ENCODE peak calls at places on chromosomes 13 and 19, in eight cellular contexts. One of them, this sample, is unnamed.

GRCh38 chr13:77975358-77976042 is 56.9 kb upstream of the EDNRB start:
- DNase-seq in thoracic aorta: no peak
- DNase-seq in stimulated activated naive B cell treated with anti-CD40 and anti-IgM and Interleukin-4, amounts not matched to agents 10 μg/mL and 1 μg/mL and 100 μg/mL, for 72 hours: no peak
- DNase-seq in cardiac fibroblast: no peak
- DNase-seq in HS-5: no peak
- DNase-seq in omental fat pad: no peak
- DNase-seq in activated naive CD8-positive, alpha-beta T cell treated with anti-CD3 and anti-CD28 coated beads for 36 hours: no peak
- DNase-seq in iPS-NIHi11: no peak
- DNase-seq in this sample: no peak

GRCh38 chr19:442085-442484 is 18.7 kb downstream of the SHC2 start:
- DNase-seq in thoracic aorta: no peak
- DNase-seq in stimulated activated naive B cell treated with anti-CD40 and anti-IgM and Interleukin-4, amounts not matched to agents 10 μg/mL and 1 μg/mL and 100 μg/mL, for 72 hours: no peak
- DNase-seq in cardiac fibroblast: no peak
- DNase-seq in HS-5: no peak
- DNase-seq in omental fat pad: no peak
- DNase-seq in activated naive CD8-positive, alpha-beta T cell treated with anti-CD3 and anti-CD28 coated beads for 36 hours: no peak
- DNase-seq in iPS-NIHi11: no peak
- DNase-seq in this sample: no peak

GRCh38 chr13:74966814-74967213 is 515.2 kb downstream of the TBC1D4 start:
- DNase-seq in thoracic aorta: no peak
- DNase-seq in stimulated activated naive B cell treated with anti-CD40 and anti-IgM and Interleukin-4, amounts not matched to agents 10 μg/mL and 1 μg/mL and 100 μg/mL, for 72 hours: no peak
- DNase-seq in cardiac fibroblast: peak; percentile 78
- DNase-seq in HS-5: no peak
- DNase-seq in omental fat pad: no peak
- DNase-seq in activated naive CD8-positive, alpha-beta T cell treated with anti-CD3 and anti-CD28 coated beads for 36 hours: no peak
- DNase-seq in iPS-NIHi11: no peak
- DNase-seq in this sample: no peak

GRCh38 chr13:39836038-39836437 is 180.6 kb downstream of the COG6 start:
- DNase-seq in thoracic aorta: no peak
- DNase-seq in stimulated activated naive B cell treated with anti-CD40 and anti-IgM and Interleukin-4, amounts not matched to agents 10 μg/mL and 1 μg/mL and 100 μg/mL, for 72 hours: no peak
- DNase-seq in cardiac fibroblast: no peak
- DNase-seq in HS-5: no peak
- DNase-seq in omental fat pad: no peak
- DNase-seq in activated naive CD8-positive, alpha-beta T cell treated with anti-CD3 and anti-CD28 coated beads for 36 hours: no peak
- DNase-seq in iPS-NIHi11: peak; percentile 49
- DNase-seq in this sample: no peak

GRCh38 chr19:14775855-14776254 is 2.5 kb downstream of the ADGRE2 start:
- DNase-seq in thoracic aorta: no peak
- DNase-seq in stimulated activated naive B cell treated with anti-CD40 and anti-IgM and Interleukin-4, amounts not matched to agents 10 μg/mL and 1 μg/mL and 100 μg/mL, for 72 hours: no peak
- DNase-seq in cardiac fibroblast: no peak
- DNase-seq in HS-5: no peak
- DNase-seq in omental fat pad: no peak
- DNase-seq in activated naive CD8-positive, alpha-beta T cell treated with anti-CD3 and anti-CD28 coated beads for 36 hours: no peak
- DNase-seq in iPS-NIHi11: no peak
- DNase-seq in this sample: no peak

GRCh38 chr19:22604571-22605274 is 29.4 kb upstream of the ZNF492 start:
- DNase-seq in thoracic aorta: no peak
- DNase-seq in stimulated activated naive B cell treated with anti-CD40 and anti-IgM and Interleukin-4, amounts not matched to agents 10 μg/mL and 1 μg/mL and 100 μg/mL, for 72 hours: no peak
- DNase-seq in cardiac fibroblast: no peak
- DNase-seq in HS-5: no peak
- DNase-seq in omental fat pad: no peak
- DNase-seq in activated naive CD8-positive, alpha-beta T cell treated with anti-CD3 and anti-CD28 coated beads for 36 hours: no peak
- DNase-seq in iPS-NIHi11: no peak
- DNase-seq in this sample: no peak

GRCh38 chr13:106477303-106477702 is 58.2 kb downstream of the EFNB2 start:
- DNase-seq in thoracic aorta: no peak
- DNase-seq in stimulated activated naive B cell treated with anti-CD40 and anti-IgM and Interleukin-4, amounts not matched to agents 10 μg/mL and 1 μg/mL and 100 μg/mL, for 72 hours: no peak
- DNase-seq in cardiac fibroblast: no peak
- DNase-seq in HS-5: no peak
- DNase-seq in omental fat pad: no peak
- DNase-seq in activated naive CD8-positive, alpha-beta T cell treated with anti-CD3 and anti-CD28 coated beads for 36 hours: no peak
- DNase-seq in iPS-NIHi11: no peak
- DNase-seq in this sample: no peak

GRCh38 chr13:102487330-102487729 is 85.5 kb upstream of the FGF14 start:
- DNase-seq in thoracic aorta: no peak
- DNase-seq in stimulated activated naive B cell treated with anti-CD40 and anti-IgM and Interleukin-4, amounts not matched to agents 10 μg/mL and 1 μg/mL and 100 μg/mL, for 72 hours: no peak
- DNase-seq in cardiac fibroblast: no peak
- DNase-seq in HS-5: no peak
- DNase-seq in omental fat pad: no peak
- DNase-seq in activated naive CD8-positive, alpha-beta T cell treated with anti-CD3 and anti-CD28 coated beads for 36 hours: no peak
- DNase-seq in iPS-NIHi11: no peak
- DNase-seq in this sample: no peak

GRCh38 chr13:27968316-27969072 is 621 bp downstream of the CDX2 start:
- DNase-seq in thoracic aorta: no peak
- DNase-seq in stimulated activated naive B cell treated with anti-CD40 and anti-IgM and Interleukin-4, amounts not matched to agents 10 μg/mL and 1 μg/mL and 100 μg/mL, for 72 hours: no peak
- DNase-seq in cardiac fibroblast: no peak
- DNase-seq in HS-5: no peak
- DNase-seq in omental fat pad: no peak
- DNase-seq in activated naive CD8-positive, alpha-beta T cell treated with anti-CD3 and anti-CD28 coated beads for 36 hours: no peak
- DNase-seq in iPS-NIHi11: no peak
- DNase-seq in this sample: no peak

GRCh38 chr19:5264453-5264852 is 76.2 kb downstream of the PTPRS start:
- DNase-seq in thoracic aorta: no peak
- DNase-seq in stimulated activated naive B cell treated with anti-CD40 and anti-IgM and Interleukin-4, amounts not matched to agents 10 μg/mL and 1 μg/mL and 100 μg/mL, for 72 hours: no peak
- DNase-seq in cardiac fibroblast: no peak
- DNase-seq in HS-5: no peak
- DNase-seq in omental fat pad: no peak
- DNase-seq in activated naive CD8-positive, alpha-beta T cell treated with anti-CD3 and anti-CD28 coated beads for 36 hours: no peak
- DNase-seq in iPS-NIHi11: no peak
- DNase-seq in this sample: no peak

GRCh38 chr19:16457954-16458331 is 13.8 kb downstream of the EPS15L1 start:
- DNase-seq in thoracic aorta: no peak
- DNase-seq in stimulated activated naive B cell treated with anti-CD40 and anti-IgM and Interleukin-4, amounts not matched to agents 10 μg/mL and 1 μg/mL and 100 μg/mL, for 72 hours: no peak
- DNase-seq in cardiac fibroblast: no peak
- DNase-seq in HS-5: no peak
- DNase-seq in omental fat pad: no peak
- DNase-seq in activated naive CD8-positive, alpha-beta T cell treated with anti-CD3 and anti-CD28 coated beads for 36 hours: no peak
- DNase-seq in iPS-NIHi11: no peak
- DNase-seq in this sample: no peak

GRCh38 chr13:43432948-43433347 is 353.8 kb downstream of the ENOX1 start:
- DNase-seq in thoracic aorta: no peak
- DNase-seq in stimulated activated naive B cell treated with anti-CD40 and anti-IgM and Interleukin-4, amounts not matched to agents 10 μg/mL and 1 μg/mL and 100 μg/mL, for 72 hours: no peak
- DNase-seq in cardiac fibroblast: no peak
- DNase-seq in HS-5: no peak
- DNase-seq in omental fat pad: no peak
- DNase-seq in activated naive CD8-positive, alpha-beta T cell treated with anti-CD3 and anti-CD28 coated beads for 36 hours: no peak
- DNase-seq in iPS-NIHi11: no peak
- DNase-seq in this sample: no peak

GRCh38 chr19:43594081-43594697 is 1.7 kb downstream of the IRGQ start:
- DNase-seq in thoracic aorta: no peak
- DNase-seq in stimulated activated naive B cell treated with anti-CD40 and anti-IgM and Interleukin-4, amounts not matched to agents 10 μg/mL and 1 μg/mL and 100 μg/mL, for 72 hours: no peak
- DNase-seq in cardiac fibroblast: no peak
- DNase-seq in HS-5: no peak
- DNase-seq in omental fat pad: no peak
- DNase-seq in activated naive CD8-positive, alpha-beta T cell treated with anti-CD3 and anti-CD28 coated beads for 36 hours: no peak
- DNase-seq in iPS-NIHi11: no peak
- DNase-seq in this sample: no peak

GRCh38 chr13:33633701-33634525 is 184.0 kb upstream of the RFC3 start:
- DNase-seq in thoracic aorta: no peak
- DNase-seq in stimulated activated naive B cell treated with anti-CD40 and anti-IgM and Interleukin-4, amounts not matched to agents 10 μg/mL and 1 μg/mL and 100 μg/mL, for 72 hours: no peak
- DNase-seq in cardiac fibroblast: peak; percentile 48
- DNase-seq in HS-5: no peak
- DNase-seq in omental fat pad: no peak
- DNase-seq in activated naive CD8-positive, alpha-beta T cell treated with anti-CD3 and anti-CD28 coated beads for 36 hours: no peak
- DNase-seq in iPS-NIHi11: peak; percentile 26
- DNase-seq in this sample: no peak

GRCh38 chr13:102400619-102401125 is 1.2 kb downstream of the FGF14 start:
- DNase-seq in thoracic aorta: no peak
- DNase-seq in stimulated activated naive B cell treated with anti-CD40 and anti-IgM and Interleukin-4, amounts not matched to agents 10 μg/mL and 1 μg/mL and 100 μg/mL, for 72 hours: no peak
- DNase-seq in cardiac fibroblast: no peak
- DNase-seq in HS-5: no peak
- DNase-seq in omental fat pad: no peak
- DNase-seq in activated naive CD8-positive, alpha-beta T cell treated with anti-CD3 and anti-CD28 coated beads for 36 hours: peak; percentile 3
- DNase-seq in iPS-NIHi11: peak; percentile 32
- DNase-seq in this sample: no peak

This sample was measured in sigmoid colon.